ENCODE peak calls at places on chromosome X, in seven cellular contexts. M is A549, E is stomach, F is suprapubic skin, O is tibial nerve, N is K562, R is ovary. P is an unnamed sample.

GRCh38 chrX:55907968-55908607 is 190.5 kb downstream of the RRAGB start:
- DNase-seq in F (no peak), E (peak; percentile 58), O (peak; percentile 15), M (no peak), R (peak; percentile 51), N (peak; percentile 31), P (peak; percentile 40)

GRCh38 chrX:115948018-115948923 is 222.3 kb upstream of the AGTR2 start:
- DNase-seq in R (no peak), E (no peak), O (no peak), F (no peak), N (peak; percentile 27), M (no peak), P (no peak)

GRCh38 chrX:150543230-150544155 is 24.9 kb upstream of the MTM1 start:
- DNase-seq in N (no peak), R (no peak), F (no peak), M (no peak), O (no peak), E (no peak), P (no peak)

GRCh38 chrX:53356186-53356585 is 66.3 kb downstream of the SMC1A start:
- DNase-seq in E (no peak), F (no peak), R (no peak), M (no peak), O (no peak), N (peak; percentile 65), P (no peak)

GRCh38 chrX:53682885-53683555 is 3.5 kb downstream of the HUWE1 start:
- DNase-seq in O (peak; percentile 5), R (peak; percentile 44), M (peak; percentile 46), E (no peak), N (peak; percentile 67), F (no peak), P (no peak)

GRCh38 chrX:37349131-37350033 is at the start of gene PRRG1:
- DNase-seq in M (peak; percentile 42), N (peak; percentile 83), F (peak; percentile 81), O (peak; percentile 43), R (peak; percentile 67), E (peak; percentile 72), P (peak; percentile 71)

GRCh38 chrX:40945366-40945713 is 139.9 kb upstream of the USP9X start:
- DNase-seq in N (peak; percentile 55), M (peak; percentile 74), E (no peak), O (peak; percentile 54), F (no peak), R (peak; percentile 47), P (peak; percentile 29)

GRCh38 chrX:71100581-71101505 is 5.2 kb downstream of the FOXO4 start:
- DNase-seq in O (no peak), R (no peak), M (no peak), E (no peak), N (peak; percentile 57), F (no peak), P (no peak)

GRCh38 chrX:22987452-22987851 is 12.3 kb upstream of the DDX53 start:
- DNase-seq in M (no peak), O (no peak), R (no peak), N (no peak), F (no peak), E (no peak), P (no peak)

GRCh38 chrX:9728271-9728670 is 37.4 kb downstream of the GPR143 start:
- DNase-seq in E (no peak), R (no peak), N (no peak), M (no peak), F (no peak), O (no peak), P (no peak)

GRCh38 chrX:129347291-129347690 is 176.0 kb downstream of the SMARCA1 start:
- DNase-seq in N (no peak), O (no peak), M (no peak), F (no peak), E (no peak), R (no peak), P (no peak)

GRCh38 chrX:6223516-6223915 is 5.2 kb downstream of the NLGN4X start:
- DNase-seq in E (no peak), N (no peak), F (no peak), M (no peak), O (no peak), R (no peak), P (no peak)

GRCh38 chrX:152136312-152136711 is 2.1 kb downstream of the MAGEA10 start:
- DNase-seq in M (no peak), F (no peak), E (no peak), N (no peak), O (no peak), R (no peak), P (no peak)

GRCh38 chrX:19121898-19122640 is at the start of gene ADGRG2:
- DNase-seq in N (no peak), F (no peak), R (peak; percentile 19), M (peak; percentile 37), E (peak; percentile 56), O (peak; percentile 7), P (no peak)

GRCh38 chrX:19571708-19572107 is 56.4 kb upstream of the MAP3K15 start:
- DNase-seq in N (no peak), F (no peak), O (no peak), E (no peak), M (no peak), R (no peak), P (no peak)

GRCh38 chrX:55522577-55523254 is 33.1 kb upstream of the USP51 start:
- DNase-seq in N (no peak), E (no peak), R (no peak), M (no peak), F (no peak), O (no peak), P (no peak)

GRCh38 chrX:100700809-100701208 is 31.1 kb downstream of the SYTL4 start:
- DNase-seq in N (no peak), M (no peak), O (no peak), R (no peak), F (no peak), E (no peak), P (no peak)

GRCh38 chrX:117972681-117973080 is 143.9 kb downstream of the KLHL13 start:
- DNase-seq in N (no peak), E (no peak), F (no peak), R (no peak), M (no peak), O (no peak), P (no peak)

GRCh38 chrX:47623540-47624027 is 3.9 kb upstream of the SYN1 start:
- DNase-seq in M (peak; percentile 66), E (no peak), O (no peak), F (no peak), R (peak; percentile 41), N (no peak), P (no peak)

GRCh38 chrX:40844476-40844875 is 109.1 kb upstream of the MED14 start:
- DNase-seq in E (no peak), M (no peak), O (no peak), N (no peak), F (no peak), R (no peak), P (no peak)

GRCh38 chrX:24203072-24203808 is 53.7 kb downstream of the ZFX start:
- DNase-seq in E (no peak), N (no peak), F (no peak), O (no peak), R (no peak), M (no peak), P (no peak)

GRCh38 chrX:7570432-7571009 is 272.4 kb upstream of the VCX start:
- DNase-seq in E (no peak), R (no peak), N (no peak), F (no peak), M (no peak), O (no peak), P (no peak)

GRCh38 chrX:153925739-153926593 is at the start of gene ARHGAP4:
- DNase-seq in R (no peak), M (no peak), F (no peak), N (peak; percentile 76), O (no peak), E (no peak), P (no peak)
- H3K4me1 ChIP-seq in R (peaks cover 12% of the 10 kb centered on the region), M (peaks cover 14% of the 10 kb centered on the region), F (peaks cover 52% of the 10 kb centered on the region), N (peaks cover 70% of the 10 kb centered on the region), O (peaks cover 36% of the 10 kb centered on the region), E (peaks cover 58% of the 10 kb centered on the region), P (peaks cover 3% of the 10 kb centered on the region)

GRCh38 chrX:12953420-12953819 is 21.5 kb upstream of the TMSB4X start:
- DNase-seq in N (no peak), E (no peak), O (no peak), F (no peak), R (no peak), M (no peak), P (no peak)

GRCh38 chrX:12956704-12957541 is 18.0 kb upstream of the TMSB4X start:
- DNase-seq in O (no peak), M (peak; percentile 52), E (no peak), R (no peak), F (no peak), N (peak; percentile 88), P (no peak)

GRCh38 chrX:12955882-12956703 is 18.8 kb upstream of the TMSB4X start:
- DNase-seq in N (peak; percentile 83), O (peak; percentile 47), R (no peak), M (no peak), E (peak; percentile 63), F (no peak), P (peak; percentile 56)

GRCh38 chrX:12954376-12954775 is 20.5 kb upstream of the TMSB4X start:
- DNase-seq in M (no peak), N (no peak), R (no peak), E (no peak), F (no peak), O (no peak), P (no peak)

GRCh38 chrX:12954981-12955380 is 19.9 kb upstream of the TMSB4X start:
- DNase-seq in E (no peak), R (no peak), M (no peak), F (no peak), N (no peak), O (no peak), P (no peak)
- H3K27ac ChIP-seq in E (peak overlapping the region; percentile 84), R (no peak overlapping the region), M (peak overlapping the region; percentile 40), F (no peak overlapping the region), N (peak overlapping the region; percentile 99), O (no peak overlapping the region), P (no peak overlapping the region)

GRCh38 chrX:65668362-65669310 is 1.2 kb downstream of the MSN start:
- DNase-seq in N (peak; percentile 85), R (peak; percentile 79), F (no peak), M (peak; percentile 23), O (peak; percentile 32), E (peak; percentile 30), P (peak; percentile 69)
- TF ChIP-seq POLR2A in N (peak; percentile 66), R (peak; percentile 35), F (no peak), M (no peak), O (no peak), E (no peak), P (peak; percentile 35)

GRCh38 chrX:17369294-17369693 is 5.7 kb upstream of the NHS start:
- DNase-seq in M (no peak), F (no peak), N (no peak), R (no peak), E (no peak), O (no peak), P (no peak)

GRCh38 chrX:17373337-17373736 is 1.7 kb upstream of the NHS start:
- DNase-seq in M (no peak), O (no peak), F (no peak), R (no peak), N (no peak), E (no peak), P (no peak)

GRCh38 chrX:17375361-17375630 is 296 bp downstream of the NHS start:
- DNase-seq in O (no peak), N (no peak), R (no peak), E (no peak), M (peak; percentile 5), F (no peak), P (no peak)

GRCh38 chrX:17374619-17375360 is at the start of gene NHS:
- DNase-seq in M (peak; percentile 68), E (peak; percentile 65), R (peak; percentile 80), O (peak; percentile 52), F (no peak), N (peak; percentile 12), P (peak; percentile 69)

GRCh38 chrX:17372052-17372451 is 2.9 kb upstream of the NHS start:
- DNase-seq in R (no peak), N (no peak), F (no peak), O (no peak), M (no peak), E (no peak), P (no peak)
- H3K4me1 ChIP-seq in R (no peaks in the 10 kb centered on the region), N (no peaks in the 10 kb centered on the region), F (peaks cover 12% of the 10 kb centered on the region), O (no peaks in the 10 kb centered on the region), M (no peaks in the 10 kb centered on the region), E (no peaks in the 10 kb centered on the region), P (no peaks in the 10 kb centered on the region)

P was measured in uterus.